ENCODE peak calls at places on chromosomes 16 and 17, in six cellular contexts. Q is K562, O is H1, F is SK-N-SH, G is GM12878, D is HepG2. N is an unnamed sample.

GRCh38 chr16:70689035-70689969 is 3.4 kb upstream of the MTSS2 start:
- DNase-seq in F (no peak), D (peak), O (no peak), Q (no peak), G (no peak), N (no peak)

GRCh38 chr17:77959216-77959925 is 868 bp downstream of the TNRC6C start:
- DNase-seq in G (no peak), D (no peak), F (peak), Q (peak), O (peak), N (no peak)

GRCh38 chr16:35187665-35188225 is 1728.3 kb downstream of the TP53TG3F start:
- DNase-seq in O (no peak), F (no peak), D (no peak), G (no peak), Q (no peak), N (no peak)

GRCh38 chr17:39244600-39245570 is 19.1 kb upstream of the STAC2 start:
- DNase-seq in D (peak), Q (peak), O (peak), F (peak), G (peak), N (no peak)

GRCh38 chr17:7573324-7574080 is 5.9 kb upstream of the CD68 start:
- DNase-seq in G (no peak), D (peak), F (peak), Q (peak), O (peak), N (peak)

GRCh38 chr16:27972500-27972899 is 91.0 kb downstream of the GSG1L start:
- DNase-seq in O (peak), Q (peak), F (peak), G (peak), D (peak), N (no peak)

GRCh38 chr16:47634126-47634525 is 173.0 kb downstream of the PHKB start:
- DNase-seq in D (peak), O (no peak), G (no peak), Q (no peak), F (no peak), N (no peak)

GRCh38 chr16:4913130-4913773 is 23.7 kb downstream of the PPL start:
- DNase-seq in G (no peak), F (no peak), D (no peak), Q (no peak), O (no peak), N (no peak)

GRCh38 chr17:27496005-27496404 is 39.8 kb downstream of the KSR1 start:
- DNase-seq in O (no peak), D (no peak), F (no peak), G (no peak), Q (no peak), N (no peak)

DNA sequence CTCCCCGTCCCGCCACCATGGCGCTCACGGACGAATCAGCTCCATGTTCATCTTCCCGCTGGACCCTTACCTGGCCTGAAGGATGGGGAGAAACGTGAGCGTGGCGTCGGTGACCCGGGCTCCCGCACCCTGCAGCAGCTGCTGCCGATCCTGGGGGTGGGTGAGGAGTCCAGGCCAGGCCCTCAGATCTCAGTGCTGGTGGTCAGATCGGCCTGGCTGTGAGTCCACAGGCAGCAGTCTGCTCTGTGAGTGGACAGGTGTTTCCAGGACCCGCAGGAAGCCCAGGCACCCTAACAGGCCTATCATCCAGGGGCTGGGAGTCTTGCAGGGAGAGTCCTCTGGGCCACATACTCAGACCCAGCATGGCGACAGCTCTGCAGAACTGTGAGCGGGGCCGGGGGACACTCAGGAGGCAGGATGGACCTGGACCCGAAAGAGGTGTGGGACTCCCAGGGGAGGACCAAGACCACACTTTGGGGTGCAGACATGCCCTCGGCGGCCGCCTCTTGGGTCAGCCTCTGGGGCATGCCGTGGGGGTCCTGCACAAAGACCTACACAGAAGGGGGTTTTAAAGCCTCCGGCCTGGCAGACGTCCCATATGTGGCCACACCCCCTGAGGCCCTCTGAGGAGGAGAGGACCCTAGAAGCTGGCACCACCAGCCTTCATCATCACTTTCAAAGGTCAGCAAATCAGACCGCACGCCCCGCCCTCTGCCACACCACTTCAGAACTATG is 27.2 kb upstream of the ZNF469 start:
- DNase-seq in O (no peak), D (no peak), Q (no peak), F (peak), G (no peak), N (no peak)
- TF ChIP-seq GABPA in O (no peak), D (no peak), Q (no peak), F (no peak), G (no peak), N (no peak)

DNA sequence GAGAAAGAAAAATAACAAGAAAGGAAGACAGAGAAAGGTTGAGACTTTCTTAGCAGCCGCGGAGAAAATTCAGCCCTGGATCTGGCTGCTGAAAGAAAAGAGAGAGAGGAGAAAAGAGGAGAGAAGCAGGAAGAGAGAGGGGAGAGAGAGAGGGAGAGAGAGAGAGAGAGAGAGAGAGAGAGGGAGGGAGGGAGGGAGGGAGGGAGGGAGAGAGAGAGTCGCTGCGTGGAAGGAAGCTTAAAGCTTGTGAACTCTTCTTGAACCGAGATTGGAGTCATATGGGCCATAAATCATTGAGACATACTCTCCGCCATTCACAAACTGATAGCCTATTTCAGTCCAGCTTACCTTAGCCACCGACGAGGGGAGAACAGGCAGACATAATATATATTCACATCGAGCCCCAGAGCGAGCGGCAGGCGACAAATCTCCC is 10.3 kb upstream of the HOXB2 start:
- DNase-seq in G (no peak), Q (peak), O (no peak), F (no peak), D (no peak), N (no peak)
- TF ChIP-seq CTCF in G (no peak), Q (no peak), O (no peak), F (no peak), D (no peak), N (no peak)

DNA sequence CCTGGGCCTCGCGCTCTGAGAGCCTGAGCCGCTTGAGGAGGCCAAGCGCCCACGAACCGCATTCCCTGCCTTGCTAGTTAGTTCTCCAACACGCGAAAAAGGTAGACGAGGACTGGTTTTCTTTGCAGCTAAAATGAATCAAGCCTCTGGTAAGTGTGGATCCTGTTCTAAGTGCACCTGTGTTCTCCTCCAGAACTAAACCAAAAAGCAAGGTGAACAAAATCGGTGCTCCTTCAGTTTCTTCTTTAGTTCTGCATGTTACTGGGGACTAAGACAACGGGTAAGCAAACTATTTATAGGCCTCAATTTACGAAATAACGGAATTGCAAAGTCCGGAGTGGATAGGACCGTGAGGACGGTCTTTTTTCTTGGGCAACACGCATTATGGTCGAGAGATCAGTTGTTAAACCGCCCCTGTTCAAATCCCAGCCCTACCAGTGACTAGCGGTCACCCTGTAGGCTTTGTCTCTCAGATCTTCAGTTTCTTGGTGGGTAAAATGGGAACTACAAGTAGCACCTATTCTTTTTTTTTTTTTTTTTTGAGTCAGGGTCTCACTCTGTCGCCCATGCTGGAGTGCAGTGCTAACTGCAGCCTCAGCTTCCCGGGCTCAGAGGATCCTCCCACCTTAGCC is 993 bp upstream of the ANKRD11 start:
- DNase-seq in Q (no peak), O (no peak), F (peak), G (no peak), D (peak), N (peak)
- TF ChIP-seq GABPA in Q (no peak), O (no peak), F (no peak), G (no peak), D (no peak), N (no peak)

GRCh38 chr16:7458144-7458543 is 125.5 kb downstream of the RBFOX1 start:
- DNase-seq in F (no peak), O (no peak), Q (no peak), D (no peak), G (no peak), N (no peak)
- TF ChIP-seq CTCF in F (no peak), O (no peak), Q (no peak), D (no peak), G (no peak), N (no peak)

GRCh38 chr16:8631818-8632217 is 10.3 kb downstream of the METTL22 start:
- DNase-seq in Q (no peak), O (no peak), D (no peak), G (no peak), F (no peak), N (no peak)

GRCh38 chr16:8631373-8631772 is 9.9 kb downstream of the METTL22 start:
- DNase-seq in G (no peak), F (no peak), O (no peak), D (no peak), Q (no peak), N (no peak)

GRCh38 chr16:8630205-8630953 is 8.9 kb downstream of the METTL22 start:
- DNase-seq in F (no peak), G (no peak), O (no peak), D (no peak), Q (no peak), N (no peak)

GRCh38 chr16:8634991-8635736 is 13.7 kb downstream of the METTL22 start:
- DNase-seq in F (peak), G (no peak), D (peak), Q (peak), O (peak), N (no peak)

DNA sequence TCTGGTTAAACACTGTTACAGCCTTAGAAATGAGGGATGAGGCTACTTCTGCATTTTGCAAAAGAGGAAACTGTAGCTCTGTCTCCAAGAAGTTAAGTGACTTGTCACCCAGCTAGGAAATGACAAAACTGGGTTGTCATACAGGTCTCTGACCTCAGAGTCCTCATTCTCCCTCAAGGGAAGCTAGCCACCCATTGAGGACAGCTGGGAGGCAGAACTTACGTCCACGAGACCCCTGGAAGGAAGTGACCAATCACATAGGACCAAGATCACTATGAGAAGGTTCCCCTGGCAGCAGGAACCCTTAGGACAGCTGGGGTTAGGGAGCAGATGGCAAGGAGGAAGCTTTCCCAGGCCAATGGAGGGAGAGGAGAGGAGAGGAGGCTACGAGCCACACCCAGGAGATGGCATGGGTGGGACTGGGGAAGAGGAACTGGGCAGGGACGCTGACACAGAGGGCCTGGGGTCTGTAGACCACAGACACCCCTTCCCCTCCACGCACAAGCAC is 11.2 kb downstream of the METTL22 start:
- DNase-seq in F (no peak), D (no peak), O (no peak), Q (no peak), G (no peak), N (peak)
- TF ChIP-seq GABPA in F (no peak), D (no peak), O (no peak), Q (no peak), G (no peak), N (peak)

GRCh38 chr17:44901323-44901965 is 2.2 kb upstream of the EFTUD2 start:
- DNase-seq in F (no peak), G (no peak), O (no peak), D (no peak), Q (no peak), N (peak)
- TF ChIP-seq CTCF in F (peak), G (no peak), O (no peak), D (no peak), Q (no peak), N (no peak)

N was measured in HL-60.